ENCODE peak calls at places on chromosomes 6 and 20, in four cellular contexts. One of them, this sample, is unnamed.

GRCh38 chr20:10647471-10647870 is 26.3 kb downstream of the JAG1 start:
- DNase-seq in neural progenitor cell: peak; percentile 53
- DNase-seq in adrenal gland: no peak
- DNase-seq in IMR-90: no peak
- DNase-seq in this sample: peak; percentile 83

GRCh38 chr6:168414696-168415095 is 26.3 kb upstream of the SMOC2 start:
- DNase-seq in neural progenitor cell: no peak
- DNase-seq in adrenal gland: no peak
- DNase-seq in IMR-90: no peak
- DNase-seq in this sample: no peak

GRCh38 chr6:105896052-105896820 is 189.9 kb upstream of the PRDM1 start:
- DNase-seq in neural progenitor cell: no peak
- DNase-seq in adrenal gland: no peak
- DNase-seq in IMR-90: peak; percentile 56
- DNase-seq in this sample: no peak

GRCh38 chr6:22008248-22008836 is 288.5 kb downstream of the PRL start:
- DNase-seq in neural progenitor cell: no peak
- DNase-seq in adrenal gland: no peak
- DNase-seq in IMR-90: peak; percentile 77
- DNase-seq in this sample: no peak

GRCh38 chr6:112409311-112409710 is 62.2 kb downstream of the RFPL4B start:
- DNase-seq in neural progenitor cell: no peak
- DNase-seq in adrenal gland: no peak
- DNase-seq in IMR-90: peak; percentile 12
- DNase-seq in this sample: no peak

GRCh38 chr6:34514593-34515472 is 41.3 kb downstream of the SPDEF start:
- DNase-seq in neural progenitor cell: peak; percentile 92
- DNase-seq in adrenal gland: no peak
- DNase-seq in IMR-90: peak; percentile 57
- DNase-seq in this sample: peak; percentile 84

GRCh38 chr6:30743099-30744053 is 889 bp upstream of the FLOT1 start:
- DNase-seq in neural progenitor cell: no peak
- DNase-seq in adrenal gland: no peak
- DNase-seq in IMR-90: peak; percentile 33
- DNase-seq in this sample: no peak

GRCh38 chr20:60035486-60035885 is 77.3 kb downstream of the CDH26 start:
- DNase-seq in neural progenitor cell: no peak
- DNase-seq in adrenal gland: no peak
- DNase-seq in IMR-90: no peak
- DNase-seq in this sample: no peak

GRCh38 chr6:44572346-44572745 is 184.8 kb downstream of the CDC5L start:
- DNase-seq in neural progenitor cell: no peak
- DNase-seq in adrenal gland: no peak
- DNase-seq in IMR-90: no peak
- DNase-seq in this sample: peak; percentile 6

GRCh38 chr20:47711046-47711752 is 74.1 kb downstream of the SULF2 start:
- DNase-seq in neural progenitor cell: no peak
- DNase-seq in adrenal gland: no peak
- DNase-seq in IMR-90: no peak
- DNase-seq in this sample: no peak

GRCh38 chr6:169112483-169113320 is 140.9 kb downstream of the THBS2 start:
- DNase-seq in neural progenitor cell: no peak
- DNase-seq in adrenal gland: no peak
- DNase-seq in IMR-90: no peak
- DNase-seq in this sample: peak; percentile 60

GRCh38 chr20:53216478-53216855 is 244.3 kb downstream of the TSHZ2 start:
- DNase-seq in neural progenitor cell: no peak
- DNase-seq in adrenal gland: no peak
- DNase-seq in IMR-90: no peak
- DNase-seq in this sample: no peak

GRCh38 chr6:1619666-1620503 is 10.2 kb downstream of the FOXC1 start:
- DNase-seq in neural progenitor cell: peak; percentile 77
- DNase-seq in adrenal gland: no peak
- DNase-seq in IMR-90: no peak
- DNase-seq in this sample: peak; percentile 86

GRCh38 chr20:6769953-6770831 is 2.7 kb downstream of the BMP2 start:
- DNase-seq in neural progenitor cell: peak; percentile 64
- DNase-seq in adrenal gland: no peak
- DNase-seq in IMR-90: no peak
- DNase-seq in this sample: peak; percentile 87

GRCh38 chr6:40845588-40845987 is 193.4 kb downstream of the UNC5CL start:
- DNase-seq in neural progenitor cell: peak; percentile 78
- DNase-seq in adrenal gland: peak; percentile 31
- DNase-seq in IMR-90: peak; percentile 37
- DNase-seq in this sample: peak; percentile 91

GRCh38 chr20:63215101-63216040 is 560 bp downstream of the YTHDF1 start:
- DNase-seq in neural progenitor cell: peak; percentile 54
- DNase-seq in adrenal gland: no peak
- DNase-seq in IMR-90: peak; percentile 60
- DNase-seq in this sample: peak; percentile 85

GRCh38 chr6:159180001-159180400 is 10.8 kb downstream of the FNDC1 start:
- DNase-seq in neural progenitor cell: no peak
- DNase-seq in adrenal gland: no peak
- DNase-seq in IMR-90: peak; percentile 14
- DNase-seq in this sample: no peak

GRCh38 chr6:75747371-75747984 is 1.6 kb upstream of the MYO6 start:
- DNase-seq in neural progenitor cell: no peak
- DNase-seq in adrenal gland: no peak
- DNase-seq in IMR-90: no peak
- DNase-seq in this sample: no peak

GRCh38 chr6:138645976-138646640 is 127.5 kb upstream of the CCDC28A start:
- DNase-seq in neural progenitor cell: no peak
- DNase-seq in adrenal gland: no peak
- DNase-seq in IMR-90: no peak
- DNase-seq in this sample: no peak

GRCh38 chr6:34553146-34553545 is 3.0 kb downstream of the SPDEF start:
- DNase-seq in neural progenitor cell: no peak
- DNase-seq in adrenal gland: no peak
- DNase-seq in IMR-90: no peak
- DNase-seq in this sample: no peak

GRCh38 chr6:5151955-5152401 is 66.8 kb downstream of the PPP1R3G start:
- DNase-seq in neural progenitor cell: no peak
- DNase-seq in adrenal gland: no peak
- DNase-seq in IMR-90: peak; percentile 87
- DNase-seq in this sample: no peak

GRCh38 chr20:19981091-19981490 is 36.1 kb upstream of the NAA20 start:
- DNase-seq in neural progenitor cell: no peak
- DNase-seq in adrenal gland: peak; percentile 39
- DNase-seq in IMR-90: peak; percentile 59
- DNase-seq in this sample: no peak

GRCh38 chr6:71138416-71138815 is 150.2 kb upstream of the OGFRL1 start:
- DNase-seq in neural progenitor cell: no peak
- DNase-seq in adrenal gland: no peak
- DNase-seq in IMR-90: no peak
- DNase-seq in this sample: no peak

GRCh38 chr6:161482517-161482903 is 208.6 kb upstream of the AGPAT4 start:
- DNase-seq in neural progenitor cell: peak; percentile 71
- DNase-seq in adrenal gland: no peak
- DNase-seq in IMR-90: no peak
- DNase-seq in this sample: no peak

GRCh38 chr6:3247255-3248146 is 11.2 kb upstream of the PSMG4 start:
- DNase-seq in neural progenitor cell: peak; percentile 50
- DNase-seq in adrenal gland: peak; percentile 75
- DNase-seq in IMR-90: peak; percentile 97
- DNase-seq in this sample: peak; percentile 85

GRCh38 chr6:118042855-118043254 is 135.8 kb downstream of the SLC35F1 start:
- DNase-seq in neural progenitor cell: no peak
- DNase-seq in adrenal gland: no peak
- DNase-seq in IMR-90: no peak
- DNase-seq in this sample: no peak

GRCh38 chr6:80605165-80605989 is 498.9 kb downstream of the BCKDHB start:
- DNase-seq in neural progenitor cell: peak; percentile 55
- DNase-seq in adrenal gland: no peak
- DNase-seq in IMR-90: peak; percentile 68
- DNase-seq in this sample: no peak

GRCh38 chr20:31934491-31934890 is 17.4 kb downstream of the PDRG1 start:
- DNase-seq in neural progenitor cell: no peak
- DNase-seq in adrenal gland: no peak
- DNase-seq in IMR-90: no peak
- DNase-seq in this sample: no peak

GRCh38 chr20:31937820-31938219 is 14.0 kb downstream of the PDRG1 start:
- DNase-seq in neural progenitor cell: no peak
- DNase-seq in adrenal gland: no peak
- DNase-seq in IMR-90: no peak
- DNase-seq in this sample: no peak

GRCh38 chr20:31936430-31936829 is 15.4 kb downstream of the PDRG1 start:
- DNase-seq in neural progenitor cell: no peak
- DNase-seq in adrenal gland: no peak
- DNase-seq in IMR-90: no peak
- DNase-seq in this sample: no peak

GRCh38 chr20:31933698-31934097 is 18.1 kb downstream of the PDRG1 start:
- DNase-seq in neural progenitor cell: no peak
- DNase-seq in adrenal gland: no peak
- DNase-seq in IMR-90: no peak
- DNase-seq in this sample: no peak

DNA sequence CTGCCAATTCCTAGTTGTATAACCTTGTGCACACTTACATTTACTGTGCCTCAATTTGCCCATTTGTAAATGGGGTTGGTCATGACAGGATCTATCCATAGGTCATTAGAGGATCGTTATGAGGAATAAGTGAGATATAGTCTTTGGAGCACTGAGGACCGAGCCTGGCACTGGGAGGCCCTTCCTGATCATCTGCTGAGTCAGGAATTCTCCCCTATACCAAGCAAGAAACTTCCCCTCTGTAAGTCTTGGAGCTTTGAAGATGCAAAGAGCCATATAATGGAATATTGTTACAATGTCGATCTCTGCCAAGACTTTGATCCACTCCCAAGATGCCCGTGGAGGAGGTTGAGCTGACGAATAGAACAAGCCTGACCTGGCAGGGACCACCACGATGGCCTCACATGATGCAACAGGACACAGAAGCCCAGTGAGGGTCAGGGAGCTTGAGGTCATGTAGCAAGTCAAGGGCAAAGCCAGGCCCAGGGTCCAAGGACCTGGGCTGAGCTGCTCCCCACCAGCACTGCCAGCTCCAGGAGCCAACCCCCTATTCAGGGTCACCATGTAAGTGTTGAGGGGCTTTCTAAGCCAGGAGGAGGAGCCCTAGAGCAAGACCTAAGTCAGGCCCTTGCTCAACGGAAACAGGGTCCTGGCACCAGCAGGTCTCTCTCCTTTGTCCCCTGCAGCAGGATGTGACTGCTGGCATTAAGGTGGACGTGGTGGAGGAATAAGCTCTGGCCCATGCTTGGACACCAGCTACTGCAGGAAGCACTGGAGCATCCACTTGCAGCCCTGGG is 16.7 kb downstream of the PDRG1 start:
- DNase-seq in neural progenitor cell: peak; percentile 73
- DNase-seq in adrenal gland: no peak
- DNase-seq in IMR-90: no peak
- DNase-seq in this sample: peak; percentile 80
- TF ChIP-seq CTCF in neural progenitor cell: peak; percentile 61
- TF ChIP-seq CTCF in adrenal gland: no peak
- TF ChIP-seq CTCF in IMR-90: no peak
- TF ChIP-seq CTCF in this sample: peak; percentile 86

GRCh38 chr6:12288844-12289654 is 1.1 kb upstream of the EDN1 start:
- DNase-seq in neural progenitor cell: peak; percentile 80
- DNase-seq in adrenal gland: peak; percentile 34
- DNase-seq in IMR-90: peak; percentile 74
- DNase-seq in this sample: peak; percentile 93
- H3K4me3 ChIP-seq in neural progenitor cell: peak overlapping the region; percentile 65
- H3K4me3 ChIP-seq in adrenal gland: peak overlapping the region; percentile 54
- H3K4me3 ChIP-seq in IMR-90: peak overlapping the region; percentile 74
- H3K4me3 ChIP-seq in this sample: peak overlapping the region; percentile 77

GRCh38 chr20:45944151-45944964 is 9.9 kb downstream of the PCIF1 start:
- DNase-seq in neural progenitor cell: no peak
- DNase-seq in adrenal gland: no peak
- DNase-seq in IMR-90: no peak
- DNase-seq in this sample: no peak
- TF ChIP-seq CTCF in neural progenitor cell: no peak
- TF ChIP-seq CTCF in adrenal gland: no peak
- TF ChIP-seq CTCF in IMR-90: no peak
- TF ChIP-seq CTCF in this sample: no peak

GRCh38 chr6:27280064-27280539 is 32.0 kb downstream of the POM121L2 start:
- DNase-seq in neural progenitor cell: peak; percentile 63
- DNase-seq in adrenal gland: peak; percentile 15
- DNase-seq in IMR-90: peak; percentile 53
- DNase-seq in this sample: peak; percentile 85
- H3K4me3 ChIP-seq in neural progenitor cell: peak overlapping the region; percentile 77
- H3K4me3 ChIP-seq in adrenal gland: no peak overlapping the region
- H3K4me3 ChIP-seq in IMR-90: peak overlapping the region; percentile 27
- H3K4me3 ChIP-seq in this sample: peak overlapping the region; percentile 94

GRCh38 chr6:166514196-166514595 is 72.3 kb downstream of the RAMACL start:
- DNase-seq in neural progenitor cell: no peak
- DNase-seq in adrenal gland: no peak
- DNase-seq in IMR-90: peak; percentile 4
- DNase-seq in this sample: peak; percentile 68

GRCh38 chr6:166516256-166516655 is 70.2 kb downstream of the RAMACL start:
- DNase-seq in neural progenitor cell: peak; percentile 24
- DNase-seq in adrenal gland: no peak
- DNase-seq in IMR-90: peak; percentile 18
- DNase-seq in this sample: no peak

GRCh38 chr6:166511316-166511715 is 75.2 kb downstream of the RAMACL start:
- DNase-seq in neural progenitor cell: no peak
- DNase-seq in adrenal gland: no peak
- DNase-seq in IMR-90: no peak
- DNase-seq in this sample: no peak

GRCh38 chr6:166512567-166512966 is 73.9 kb downstream of the RAMACL start:
- DNase-seq in neural progenitor cell: no peak
- DNase-seq in adrenal gland: no peak
- DNase-seq in IMR-90: no peak
- DNase-seq in this sample: no peak

DNA sequence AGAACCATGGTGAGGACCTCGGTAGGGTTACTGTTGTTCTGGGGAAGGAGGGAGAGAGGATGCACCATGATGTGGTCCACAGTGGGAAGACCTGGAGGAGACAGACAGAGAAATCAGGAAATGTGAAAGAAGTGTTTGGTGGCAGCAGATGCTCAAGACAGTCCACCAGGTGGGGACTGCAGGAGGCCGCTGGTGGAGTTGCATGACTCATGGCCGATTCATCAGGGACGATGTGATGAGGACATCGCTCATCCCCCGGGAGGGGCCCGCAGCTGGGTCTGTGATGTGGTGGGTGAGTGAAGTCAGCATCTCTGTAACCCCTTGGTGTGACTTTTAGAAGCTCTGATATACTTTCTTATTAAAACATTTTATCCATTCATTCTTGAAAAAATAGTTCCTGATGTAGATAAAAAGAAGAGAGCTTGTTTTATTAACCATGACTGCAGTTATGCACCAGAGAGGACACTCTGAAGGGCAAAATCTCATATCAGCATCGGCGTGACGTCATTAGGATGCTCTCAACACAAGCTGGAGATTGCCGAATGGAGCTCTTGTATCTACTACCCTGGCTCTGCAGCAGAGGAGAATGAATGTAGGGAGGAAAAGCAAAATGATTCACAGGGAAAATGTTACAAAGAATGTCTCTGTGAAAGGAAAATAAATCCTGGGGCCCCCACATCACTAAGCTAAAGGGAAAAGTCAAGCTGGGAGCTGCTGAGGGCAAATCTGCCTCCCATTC is 71.2 kb downstream of the RAMACL start:
- DNase-seq in neural progenitor cell: no peak
- DNase-seq in adrenal gland: no peak
- DNase-seq in IMR-90: peak; percentile 93
- DNase-seq in this sample: peak; percentile 70
- TF ChIP-seq CTCF in neural progenitor cell: no peak
- TF ChIP-seq CTCF in adrenal gland: peak; percentile 7
- TF ChIP-seq CTCF in IMR-90: peak; percentile 67
- TF ChIP-seq CTCF in this sample: peak; percentile 51

GRCh38 chr20:46017272-46017671 is 8.6 kb downstream of the MMP9 start:
- DNase-seq in neural progenitor cell: no peak
- DNase-seq in adrenal gland: no peak
- DNase-seq in IMR-90: no peak
- DNase-seq in this sample: no peak
- H3K4me3 ChIP-seq in neural progenitor cell: no peak overlapping the region
- H3K4me3 ChIP-seq in adrenal gland: no peak overlapping the region
- H3K4me3 ChIP-seq in IMR-90: no peak overlapping the region
- H3K4me3 ChIP-seq in this sample: no peak overlapping the region

This sample was measured in endodermal cell.